ENCODE peak calls at places on chromosomes 16 and 17, in ten cellular contexts. Y, X, N, S, Q, D, C, F, I and G are unnamed samples.

GRCh38 chr16:1097800-1098199 is 1.8 kb upstream of the C1QTNF8 start:
- DNase-seq in Y (no peak), X (no peak), N (peak; percentile 97), S (no peak), Q (no peak), D (no peak), C (peak; percentile 87), F (no peak), I (no peak), G (no peak)

GRCh38 chr17:19386974-19387920 is at the start of gene MFAP4:
- DNase-seq in Y (no peak), X (no peak), N (peak; percentile 90), S (no peak), Q (peak; percentile 91), D (no peak), C (peak; percentile 79), F (no peak), I (peak; percentile 68), G (peak; percentile 80)

GRCh38 chr17:67818110-67819002 is 6.9 kb upstream of the BPTF start:
- DNase-seq in Y (no peak), X (peak; percentile 25), N (no peak), S (no peak), Q (no peak), D (no peak), C (no peak), F (no peak), I (no peak), G (no peak)

GRCh38 chr17:7363311-7363710 is 8.4 kb downstream of the TMEM95 start:
- DNase-seq in Y (no peak), X (no peak), N (no peak), S (no peak), Q (no peak), D (no peak), C (no peak), F (no peak), I (no peak), G (no peak)

GRCh38 chr16:84303023-84303422 is 8.3 kb downstream of the WFDC1 start:
- DNase-seq in Y (no peak), X (no peak), N (peak; percentile 76), S (no peak), Q (peak; percentile 22), D (no peak), C (peak; percentile 59), F (no peak), I (no peak), G (no peak)

GRCh38 chr16:8848231-8848938 is 20.4 kb downstream of the CARHSP1 start:
- DNase-seq in Y (no peak), X (no peak), N (no peak), S (no peak), Q (no peak), D (no peak), C (no peak), F (no peak), I (no peak), G (no peak)

GRCh38 chr17:8588877-8589276 is 41.6 kb downstream of the MYH10 start:
- DNase-seq in Y (no peak), X (no peak), N (no peak), S (no peak), Q (no peak), D (no peak), C (no peak), F (no peak), I (no peak), G (no peak)

GRCh38 chr17:46782250-46782953 is 36.1 kb downstream of the WNT3 start:
- DNase-seq in Y (peak; percentile 80), X (no peak), N (no peak), S (no peak), Q (no peak), D (no peak), C (no peak), F (no peak), I (peak; percentile 53), G (no peak)

DNA sequence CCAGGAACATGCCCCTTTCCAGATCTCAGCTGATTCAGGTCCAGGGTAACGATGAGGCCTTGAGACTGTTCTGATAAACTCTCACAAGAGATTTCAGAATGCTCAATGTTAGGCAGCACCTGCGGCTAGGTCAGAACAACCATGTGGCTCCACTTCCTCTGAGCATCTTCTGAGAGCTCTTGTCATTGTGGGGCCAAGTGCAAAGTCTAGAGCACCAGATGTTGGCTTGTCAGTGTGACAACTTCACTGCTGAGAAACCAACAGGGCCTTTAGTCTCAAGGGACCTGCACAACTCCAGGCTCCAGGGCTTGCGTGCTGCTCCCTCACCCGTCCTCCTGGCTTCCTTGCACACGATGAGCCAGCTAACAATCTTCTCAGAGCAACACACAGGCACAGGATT is 29.0 kb downstream of the FCSK start:
- DNase-seq in Y (no peak), X (no peak), N (no peak), S (no peak), Q (no peak), D (no peak), C (no peak), F (no peak), I (no peak), G (no peak)
- TF ChIP-seq CTCF in Y (no peak), X (no peak), N (no peak), S (no peak), Q (no peak), D (no peak), C (no peak), F (no peak), I (no peak), G (no peak)

DNA sequence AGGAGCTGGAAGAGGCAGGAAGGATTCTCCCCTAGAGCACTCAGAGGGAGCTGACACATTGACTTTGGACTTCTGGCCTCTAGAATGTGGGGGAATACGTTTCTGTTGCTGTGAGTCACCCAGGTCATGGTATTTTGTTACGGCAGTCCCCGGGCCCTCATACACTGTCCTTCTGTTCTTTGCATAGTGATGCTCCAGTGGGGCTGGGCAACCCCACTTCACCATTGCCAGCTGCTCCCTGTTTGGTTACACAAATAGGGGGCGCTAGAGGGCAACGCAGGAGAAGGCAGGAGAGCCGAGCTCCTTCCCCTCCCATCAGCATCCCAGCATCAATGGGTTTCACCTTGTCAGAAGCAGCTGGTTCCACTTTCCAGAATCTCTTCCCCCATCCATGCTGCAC is 257.7 kb upstream of the FOXF1 start:
- DNase-seq in Y (peak; percentile 20), X (no peak), N (no peak), S (no peak), Q (no peak), D (no peak), C (no peak), F (no peak), I (no peak), G (no peak)
- TF ChIP-seq CTCF in Y (peak; percentile 53), X (peak; percentile 23), N (no peak), S (no peak), Q (peak; percentile 43), D (no peak), C (no peak), F (no peak), I (no peak), G (no peak)

GRCh38 chr17:3385869-3386816 is at the start of gene OR3A2:
- DNase-seq in Y (no peak), X (no peak), N (no peak), S (no peak), Q (no peak), D (no peak), C (no peak), F (no peak), I (no peak), G (no peak)
- TF ChIP-seq CTCF in Y (no peak), X (no peak), N (no peak), S (no peak), Q (no peak), D (no peak), C (no peak), F (no peak), I (no peak), G (no peak)

GRCh38 chr16:63292036-63292435 is 1255.8 kb upstream of the CDH8 start:
- DNase-seq in Y (no peak), X (no peak), N (no peak), S (no peak), Q (no peak), D (no peak), C (no peak), F (no peak), I (no peak), G (no peak)

GRCh38 chr16:63287411-63287810 is 1251.2 kb upstream of the CDH8 start:
- DNase-seq in Y (no peak), X (no peak), N (no peak), S (no peak), Q (no peak), D (no peak), C (no peak), F (no peak), I (no peak), G (no peak)

GRCh38 chr16:63289834-63290460 is 1253.7 kb upstream of the CDH8 start:
- DNase-seq in Y (peak; percentile 3), X (no peak), N (no peak), S (no peak), Q (no peak), D (peak; percentile 6), C (peak; percentile 20), F (no peak), I (peak; percentile 13), G (peak; percentile 20)
- TF ChIP-seq CTCF in Y (peak; percentile 19), X (peak; percentile 92), N (no peak), S (no peak), Q (peak; percentile 32), D (peak; percentile 70), C (no peak), F (no peak), I (no peak), G (peak; percentile 72)